ENCODE peak calls at places on chromosome 19, in six cellular contexts. F, L, N, R, O and M are unnamed samples.

GRCh38 chr19:40672573-40673299 is 17.7 kb downstream of the NUMBL start:
- DNase-seq in N (no peak), O (no peak), R (no peak), L (no peak), F (no peak), M (no peak)

GRCh38 chr19:5306531-5306930 is 34.1 kb downstream of the PTPRS start:
- DNase-seq in L (no peak), F (no peak), R (no peak), O (no peak), N (no peak), M (no peak)

GRCh38 chr19:4343056-4343844 is at the start of gene MPND:
- DNase-seq in O (peak), R (peak), L (peak), F (peak), N (peak), M (peak)

GRCh38 chr19:2994588-2995131 is 17.3 kb downstream of the TLE6 start:
- DNase-seq in R (no peak), F (no peak), O (no peak), N (no peak), L (no peak), M (no peak)

GRCh38 chr19:46471778-46472543 is 598 bp upstream of the PNMA8A start:
- DNase-seq in N (no peak), R (no peak), L (no peak), F (no peak), O (no peak), M (no peak)

GRCh38 chr19:43596842-43597461 is 557 bp downstream of the ZNF576 start:
- DNase-seq in N (peak), F (no peak), O (no peak), L (no peak), R (no peak), M (no peak)

GRCh38 chr19:5149508-5149907 is 180.6 kb downstream of the KDM4B start:
- DNase-seq in F (no peak), L (no peak), R (peak), O (no peak), N (no peak), M (no peak)

GRCh38 chr19:46862504-46862835 is 1.7 kb downstream of the ARHGAP35 start:
- DNase-seq in R (peak), F (no peak), N (no peak), O (no peak), L (no peak), M (no peak)

GRCh38 chr19:50359432-50359818 is 6.0 kb downstream of the NAPSA start:
- DNase-seq in N (no peak), L (no peak), F (no peak), O (no peak), R (peak), M (no peak)

GRCh38 chr19:43362179-43362578 is 8.7 kb downstream of the CD177 start:
- DNase-seq in O (no peak), N (no peak), F (no peak), R (no peak), L (no peak), M (no peak)

GRCh38 chr19:46812898-46813569 is 24.6 kb upstream of the SLC1A5 start:
- DNase-seq in L (no peak), F (no peak), N (no peak), R (peak), O (no peak), M (no peak)